ENCODE peak calls at places on chromosomes 13 and 19, in nine cellular contexts. One of them, this sample, is unnamed.

GRCh38 chr13:68291595-68291994 is 1061.5 kb upstream of the PCDH9 start:
- DNase-seq in mucosa of descending colon: peak; percentile 20
- DNase-seq in Panc1: no peak
- DNase-seq in tibial artery: no peak
- DNase-seq in psoas muscle: peak; percentile 24
- DNase-seq in glutamatergic neuron: no peak
- DNase-seq in spleen: no peak
- DNase-seq in NB4: no peak
- DNase-seq in right lobe of liver: no peak
- DNase-seq in this sample: no peak

GRCh38 chr13:83895994-83896580 is 13.8 kb upstream of the SLITRK1 start:
- DNase-seq in mucosa of descending colon: no peak
- DNase-seq in Panc1: no peak
- DNase-seq in tibial artery: no peak
- DNase-seq in psoas muscle: no peak
- DNase-seq in glutamatergic neuron: no peak
- DNase-seq in spleen: no peak
- DNase-seq in NB4: no peak
- DNase-seq in right lobe of liver: no peak
- DNase-seq in this sample: no peak

GRCh38 chr13:25059943-25060342 is 36.0 kb upstream of the PABPC3 start:
- DNase-seq in mucosa of descending colon: no peak
- DNase-seq in Panc1: no peak
- DNase-seq in tibial artery: no peak
- DNase-seq in psoas muscle: no peak
- DNase-seq in glutamatergic neuron: no peak
- DNase-seq in spleen: no peak
- DNase-seq in NB4: peak; percentile 11
- DNase-seq in right lobe of liver: no peak
- DNase-seq in this sample: no peak

GRCh38 chr19:8571006-8571411 is 6.2 kb downstream of the MYO1F start:
- DNase-seq in mucosa of descending colon: peak; percentile 80
- DNase-seq in Panc1: no peak
- DNase-seq in tibial artery: peak; percentile 42
- DNase-seq in psoas muscle: no peak
- DNase-seq in glutamatergic neuron: no peak
- DNase-seq in spleen: peak; percentile 90
- DNase-seq in NB4: peak; percentile 100
- DNase-seq in right lobe of liver: peak; percentile 59
- DNase-seq in this sample: peak; percentile 76

GRCh38 chr13:33547035-33547434 is 261.5 kb upstream of the STARD13 start:
- DNase-seq in mucosa of descending colon: no peak
- DNase-seq in Panc1: no peak
- DNase-seq in tibial artery: no peak
- DNase-seq in psoas muscle: no peak
- DNase-seq in glutamatergic neuron: no peak
- DNase-seq in spleen: no peak
- DNase-seq in NB4: no peak
- DNase-seq in right lobe of liver: no peak
- DNase-seq in this sample: no peak

GRCh38 chr13:109672545-109672944 is 113.8 kb downstream of the IRS2 start:
- DNase-seq in mucosa of descending colon: no peak
- DNase-seq in Panc1: no peak
- DNase-seq in tibial artery: no peak
- DNase-seq in psoas muscle: no peak
- DNase-seq in glutamatergic neuron: no peak
- DNase-seq in spleen: no peak
- DNase-seq in NB4: no peak
- DNase-seq in right lobe of liver: no peak
- DNase-seq in this sample: no peak

GRCh38 chr13:30156270-30156669 is 151.1 kb downstream of the KATNAL1 start:
- DNase-seq in mucosa of descending colon: no peak
- DNase-seq in Panc1: no peak
- DNase-seq in tibial artery: no peak
- DNase-seq in psoas muscle: no peak
- DNase-seq in glutamatergic neuron: no peak
- DNase-seq in spleen: peak; percentile 64
- DNase-seq in NB4: no peak
- DNase-seq in right lobe of liver: no peak
- DNase-seq in this sample: no peak

GRCh38 chr19:32172761-32173160 is 172.6 kb upstream of the ZNF507 start:
- DNase-seq in mucosa of descending colon: no peak
- DNase-seq in Panc1: no peak
- DNase-seq in tibial artery: no peak
- DNase-seq in psoas muscle: no peak
- DNase-seq in glutamatergic neuron: no peak
- DNase-seq in spleen: no peak
- DNase-seq in NB4: no peak
- DNase-seq in right lobe of liver: no peak
- DNase-seq in this sample: no peak

GRCh38 chr13:33838567-33839131 is 20.7 kb downstream of the RFC3 start:
- DNase-seq in mucosa of descending colon: no peak
- DNase-seq in Panc1: no peak
- DNase-seq in tibial artery: no peak
- DNase-seq in psoas muscle: no peak
- DNase-seq in glutamatergic neuron: no peak
- DNase-seq in spleen: no peak
- DNase-seq in NB4: no peak
- DNase-seq in right lobe of liver: no peak
- DNase-seq in this sample: no peak

GRCh38 chr19:55464039-55464668 is 397 bp downstream of the C19orf85 start:
- DNase-seq in mucosa of descending colon: no peak
- DNase-seq in Panc1: no peak
- DNase-seq in tibial artery: no peak
- DNase-seq in psoas muscle: no peak
- DNase-seq in glutamatergic neuron: no peak
- DNase-seq in spleen: peak; percentile 64
- DNase-seq in NB4: no peak
- DNase-seq in right lobe of liver: no peak
- DNase-seq in this sample: no peak

GRCh38 chr19:13727798-13728197 is 36.5 kb upstream of the MRI1 start:
- DNase-seq in mucosa of descending colon: no peak
- DNase-seq in Panc1: no peak
- DNase-seq in tibial artery: no peak
- DNase-seq in psoas muscle: no peak
- DNase-seq in glutamatergic neuron: no peak
- DNase-seq in spleen: no peak
- DNase-seq in NB4: no peak
- DNase-seq in right lobe of liver: no peak
- DNase-seq in this sample: no peak

GRCh38 chr19:46714523-46715106 is 2.3 kb downstream of the PRKD2 start:
- DNase-seq in mucosa of descending colon: no peak
- DNase-seq in Panc1: no peak
- DNase-seq in tibial artery: no peak
- DNase-seq in psoas muscle: no peak
- DNase-seq in glutamatergic neuron: no peak
- DNase-seq in spleen: no peak
- DNase-seq in NB4: no peak
- DNase-seq in right lobe of liver: no peak
- DNase-seq in this sample: no peak

GRCh38 chr13:48739346-48740037 is 85.8 kb downstream of the CYSLTR2 start:
- DNase-seq in mucosa of descending colon: no peak
- DNase-seq in Panc1: no peak
- DNase-seq in tibial artery: no peak
- DNase-seq in psoas muscle: no peak
- DNase-seq in glutamatergic neuron: no peak
- DNase-seq in spleen: no peak
- DNase-seq in NB4: no peak
- DNase-seq in right lobe of liver: no peak
- DNase-seq in this sample: no peak

GRCh38 chr19:10001899-10002298 is 8.4 kb downstream of the COL5A3 start:
- DNase-seq in mucosa of descending colon: peak; percentile 81
- DNase-seq in Panc1: no peak
- DNase-seq in tibial artery: no peak
- DNase-seq in psoas muscle: peak; percentile 83
- DNase-seq in glutamatergic neuron: no peak
- DNase-seq in spleen: no peak
- DNase-seq in NB4: peak; percentile 45
- DNase-seq in right lobe of liver: peak; percentile 80
- DNase-seq in this sample: no peak

GRCh38 chr19:33403221-33403972 is 29.9 kb downstream of the CEBPG start:
- DNase-seq in mucosa of descending colon: peak; percentile 55
- DNase-seq in Panc1: no peak
- DNase-seq in tibial artery: peak; percentile 18
- DNase-seq in psoas muscle: peak; percentile 55
- DNase-seq in glutamatergic neuron: peak; percentile 26
- DNase-seq in spleen: peak; percentile 58
- DNase-seq in NB4: no peak
- DNase-seq in right lobe of liver: peak; percentile 82
- DNase-seq in this sample: peak; percentile 82

GRCh38 chr13:103371271-103371670 is 305.1 kb upstream of the SLC10A2 start:
- DNase-seq in mucosa of descending colon: no peak
- DNase-seq in Panc1: no peak
- DNase-seq in tibial artery: no peak
- DNase-seq in psoas muscle: no peak
- DNase-seq in glutamatergic neuron: no peak
- DNase-seq in spleen: no peak
- DNase-seq in NB4: no peak
- DNase-seq in right lobe of liver: no peak
- DNase-seq in this sample: no peak

DNA sequence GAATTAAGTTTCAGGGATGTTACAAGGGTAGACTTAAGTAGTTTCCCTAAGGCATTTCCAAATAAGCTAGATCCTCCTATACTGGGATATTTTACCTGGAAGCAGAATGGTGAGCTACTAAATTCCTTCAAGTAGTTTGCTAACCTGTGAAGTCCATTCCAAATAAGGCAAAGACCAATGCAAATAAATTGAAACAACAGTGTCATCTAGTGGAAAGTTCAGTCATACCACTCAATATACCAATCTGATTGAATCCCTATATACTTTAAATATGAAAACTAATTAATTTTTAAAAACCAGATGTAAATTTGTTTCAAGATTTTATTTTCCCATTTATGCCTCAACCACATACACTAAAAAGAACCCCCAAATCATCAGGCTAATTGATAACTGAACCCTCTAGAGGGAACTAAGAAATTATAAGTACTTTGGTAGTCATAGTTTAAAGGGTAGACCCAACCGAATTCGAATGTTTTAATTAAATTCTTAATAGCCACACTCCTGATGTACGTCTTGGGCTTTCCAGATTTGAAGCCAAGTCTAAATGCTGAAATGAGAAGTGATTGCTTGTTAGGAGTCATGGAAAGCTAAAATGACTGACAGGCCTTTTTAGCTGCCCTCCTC is 223.7 kb downstream of the TBC1D4 start:
- DNase-seq in mucosa of descending colon: no peak
- DNase-seq in Panc1: peak; percentile 12
- DNase-seq in tibial artery: no peak
- DNase-seq in psoas muscle: no peak
- DNase-seq in glutamatergic neuron: no peak
- DNase-seq in spleen: no peak
- DNase-seq in NB4: peak; percentile 51
- DNase-seq in right lobe of liver: no peak
- DNase-seq in this sample: no peak
- TF ChIP-seq CTCF in mucosa of descending colon: no peak
- TF ChIP-seq CTCF in Panc1: peak; percentile 53
- TF ChIP-seq CTCF in tibial artery: peak; percentile 57
- TF ChIP-seq CTCF in psoas muscle: peak; percentile 57
- TF ChIP-seq CTCF in glutamatergic neuron: peak; percentile 60
- TF ChIP-seq CTCF in spleen: no peak
- TF ChIP-seq CTCF in NB4: peak; percentile 33
- TF ChIP-seq CTCF in right lobe of liver: peak; percentile 63
- TF ChIP-seq CTCF in this sample: peak; percentile 57

DNA sequence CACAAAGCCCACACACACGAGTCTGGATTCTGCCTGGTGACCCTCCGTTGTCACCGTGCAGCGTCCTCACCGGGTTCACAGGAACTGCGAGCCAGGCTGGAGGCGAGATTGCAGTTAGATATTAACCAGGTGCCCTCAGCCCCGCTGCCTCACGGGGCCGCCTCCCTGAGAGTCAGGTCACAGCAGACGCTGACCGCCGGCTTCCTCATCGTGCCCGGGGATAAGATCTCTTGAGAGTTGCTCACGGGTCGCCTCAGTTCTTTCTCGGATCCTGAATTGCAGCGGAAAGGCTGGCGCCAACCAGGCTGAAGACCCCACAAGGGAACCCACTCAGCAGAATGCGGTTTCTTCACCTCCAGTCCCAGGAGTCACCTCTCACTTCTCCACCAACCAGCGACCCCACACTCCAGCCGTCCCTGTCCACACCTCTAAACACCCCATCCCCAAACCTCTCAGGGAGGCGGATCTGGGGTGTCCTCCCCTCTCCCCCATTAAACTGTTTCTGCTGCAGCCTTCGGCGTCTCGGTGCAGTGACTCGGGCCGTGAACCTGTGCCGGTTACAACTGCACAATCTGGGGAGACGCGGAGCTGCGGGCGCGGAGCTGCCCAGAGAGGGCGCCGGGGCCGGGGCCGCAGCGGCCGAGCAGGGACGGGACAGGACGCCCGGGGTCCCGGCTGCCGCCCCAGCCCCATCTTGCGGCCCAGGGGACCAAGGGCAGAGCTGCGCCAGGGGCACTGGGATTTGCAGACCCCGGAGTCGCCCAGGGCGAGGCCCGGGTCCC is 591 bp downstream of the ZNF823 start:
- DNase-seq in mucosa of descending colon: peak; percentile 90
- DNase-seq in Panc1: no peak
- DNase-seq in tibial artery: peak; percentile 37
- DNase-seq in psoas muscle: peak; percentile 72
- DNase-seq in glutamatergic neuron: peak; percentile 53
- DNase-seq in spleen: peak; percentile 92
- DNase-seq in NB4: peak; percentile 65
- DNase-seq in right lobe of liver: peak; percentile 86
- DNase-seq in this sample: peak; percentile 86
- TF ChIP-seq CTCF in mucosa of descending colon: no peak
- TF ChIP-seq CTCF in Panc1: no peak
- TF ChIP-seq CTCF in tibial artery: no peak
- TF ChIP-seq CTCF in psoas muscle: no peak
- TF ChIP-seq CTCF in glutamatergic neuron: no peak
- TF ChIP-seq CTCF in spleen: no peak
- TF ChIP-seq CTCF in NB4: no peak
- TF ChIP-seq CTCF in right lobe of liver: no peak
- TF ChIP-seq CTCF in this sample: peak; percentile 10

GRCh38 chr19:35744688-35745327 is 410 bp downstream of the U2AF1L4 start:
- DNase-seq in mucosa of descending colon: peak; percentile 97
- DNase-seq in Panc1: peak; percentile 89
- DNase-seq in tibial artery: peak; percentile 96
- DNase-seq in psoas muscle: peak; percentile 97
- DNase-seq in glutamatergic neuron: peak; percentile 95
- DNase-seq in spleen: peak; percentile 98
- DNase-seq in NB4: peak; percentile 91
- DNase-seq in right lobe of liver: peak; percentile 96
- DNase-seq in this sample: peak; percentile 97
- TF ChIP-seq CTCF in mucosa of descending colon: peak; percentile 10
- TF ChIP-seq CTCF in Panc1: no peak
- TF ChIP-seq CTCF in tibial artery: peak; percentile 43
- TF ChIP-seq CTCF in psoas muscle: peak; percentile 30
- TF ChIP-seq CTCF in glutamatergic neuron: no peak
- TF ChIP-seq CTCF in spleen: no peak
- TF ChIP-seq CTCF in NB4: no peak
- TF ChIP-seq CTCF in right lobe of liver: peak; percentile 32
- TF ChIP-seq CTCF in this sample: peak; percentile 39

GRCh38 chr19:18466354-18466753 is 28.4 kb upstream of the ISYNA1 start:
- DNase-seq in mucosa of descending colon: no peak
- DNase-seq in Panc1: no peak
- DNase-seq in tibial artery: no peak
- DNase-seq in psoas muscle: no peak
- DNase-seq in glutamatergic neuron: no peak
- DNase-seq in spleen: no peak
- DNase-seq in NB4: no peak
- DNase-seq in right lobe of liver: no peak
- DNase-seq in this sample: no peak
- TF ChIP-seq CTCF in mucosa of descending colon: no peak
- TF ChIP-seq CTCF in Panc1: no peak
- TF ChIP-seq CTCF in tibial artery: no peak
- TF ChIP-seq CTCF in psoas muscle: no peak
- TF ChIP-seq CTCF in glutamatergic neuron: no peak
- TF ChIP-seq CTCF in spleen: no peak
- TF ChIP-seq CTCF in NB4: no peak
- TF ChIP-seq CTCF in right lobe of liver: no peak
- TF ChIP-seq CTCF in this sample: no peak